ENCODE peak calls at places on chromosomes 3 and 15, in five cellular contexts. One of them, this sample, is unnamed.

GRCh38 chr3:129291487-129291886 is 12.8 kb downstream of the HMCES start:
- DNase-seq in stimulated activated CD8-positive, alpha-beta memory T cell treated with anti-CD3 and anti-CD28 coated beads, Interleukin-4, amount 100 ng/mL, for 4 hours: no peak
- DNase-seq in germinal center: no peak
- DNase-seq in stimulated activated CD4-positive, alpha-beta T cell treated with anti-CD3 and anti-CD28 coated beads, Interleukin-4, amount 100 ng/mL, for 24 hours: no peak
- DNase-seq in retina: no peak
- DNase-seq in this sample: no peak

GRCh38 chr3:100335137-100335833 is 728 bp downstream of the NIT2 start:
- DNase-seq in stimulated activated CD8-positive, alpha-beta memory T cell treated with anti-CD3 and anti-CD28 coated beads, Interleukin-4, amount 100 ng/mL, for 4 hours: no peak
- DNase-seq in germinal center: peak; percentile 21
- DNase-seq in stimulated activated CD4-positive, alpha-beta T cell treated with anti-CD3 and anti-CD28 coated beads, Interleukin-4, amount 100 ng/mL, for 24 hours: peak; percentile 47
- DNase-seq in retina: peak; percentile 49
- DNase-seq in this sample: no peak

GRCh38 chr3:39065197-39065596 is 13.4 kb downstream of the WDR48 start:
- DNase-seq in stimulated activated CD8-positive, alpha-beta memory T cell treated with anti-CD3 and anti-CD28 coated beads, Interleukin-4, amount 100 ng/mL, for 4 hours: no peak
- DNase-seq in germinal center: peak; percentile 73
- DNase-seq in stimulated activated CD4-positive, alpha-beta T cell treated with anti-CD3 and anti-CD28 coated beads, Interleukin-4, amount 100 ng/mL, for 24 hours: peak; percentile 10
- DNase-seq in retina: no peak
- DNase-seq in this sample: no peak

GRCh38 chr15:68599560-68600071 is 20.8 kb downstream of the CORO2B start:
- DNase-seq in stimulated activated CD8-positive, alpha-beta memory T cell treated with anti-CD3 and anti-CD28 coated beads, Interleukin-4, amount 100 ng/mL, for 4 hours: no peak
- DNase-seq in germinal center: no peak
- DNase-seq in stimulated activated CD4-positive, alpha-beta T cell treated with anti-CD3 and anti-CD28 coated beads, Interleukin-4, amount 100 ng/mL, for 24 hours: no peak
- DNase-seq in retina: peak; percentile 91
- DNase-seq in this sample: peak; percentile 91

GRCh38 chr15:89400121-89400996 is 65.7 kb upstream of the POLG start:
- DNase-seq in stimulated activated CD8-positive, alpha-beta memory T cell treated with anti-CD3 and anti-CD28 coated beads, Interleukin-4, amount 100 ng/mL, for 4 hours: no peak
- DNase-seq in germinal center: no peak
- DNase-seq in stimulated activated CD4-positive, alpha-beta T cell treated with anti-CD3 and anti-CD28 coated beads, Interleukin-4, amount 100 ng/mL, for 24 hours: no peak
- DNase-seq in retina: no peak
- DNase-seq in this sample: no peak

GRCh38 chr3:188792788-188793187 is 379.0 kb upstream of the TPRG1 start:
- DNase-seq in stimulated activated CD8-positive, alpha-beta memory T cell treated with anti-CD3 and anti-CD28 coated beads, Interleukin-4, amount 100 ng/mL, for 4 hours: no peak
- DNase-seq in germinal center: no peak
- DNase-seq in stimulated activated CD4-positive, alpha-beta T cell treated with anti-CD3 and anti-CD28 coated beads, Interleukin-4, amount 100 ng/mL, for 24 hours: no peak
- DNase-seq in retina: peak; percentile 29
- DNase-seq in this sample: no peak

GRCh38 chr3:194148383-194148782 is 12.4 kb downstream of the HES1 start:
- DNase-seq in stimulated activated CD8-positive, alpha-beta memory T cell treated with anti-CD3 and anti-CD28 coated beads, Interleukin-4, amount 100 ng/mL, for 4 hours: no peak
- DNase-seq in germinal center: no peak
- DNase-seq in stimulated activated CD4-positive, alpha-beta T cell treated with anti-CD3 and anti-CD28 coated beads, Interleukin-4, amount 100 ng/mL, for 24 hours: no peak
- DNase-seq in retina: no peak
- DNase-seq in this sample: no peak

GRCh38 chr15:76155742-76156141 is 96.0 kb downstream of the TMEM266 start:
- DNase-seq in stimulated activated CD8-positive, alpha-beta memory T cell treated with anti-CD3 and anti-CD28 coated beads, Interleukin-4, amount 100 ng/mL, for 4 hours: no peak
- DNase-seq in germinal center: no peak
- DNase-seq in stimulated activated CD4-positive, alpha-beta T cell treated with anti-CD3 and anti-CD28 coated beads, Interleukin-4, amount 100 ng/mL, for 24 hours: no peak
- DNase-seq in retina: no peak
- DNase-seq in this sample: no peak

GRCh38 chr15:97461212-97461611 is 499.3 kb upstream of the ARRDC4 start:
- DNase-seq in stimulated activated CD8-positive, alpha-beta memory T cell treated with anti-CD3 and anti-CD28 coated beads, Interleukin-4, amount 100 ng/mL, for 4 hours: no peak
- DNase-seq in germinal center: no peak
- DNase-seq in stimulated activated CD4-positive, alpha-beta T cell treated with anti-CD3 and anti-CD28 coated beads, Interleukin-4, amount 100 ng/mL, for 24 hours: no peak
- DNase-seq in retina: no peak
- DNase-seq in this sample: no peak

GRCh38 chr3:108103040-108103751 is 12.4 kb upstream of the CD47 start:
- DNase-seq in stimulated activated CD8-positive, alpha-beta memory T cell treated with anti-CD3 and anti-CD28 coated beads, Interleukin-4, amount 100 ng/mL, for 4 hours: no peak
- DNase-seq in germinal center: no peak
- DNase-seq in stimulated activated CD4-positive, alpha-beta T cell treated with anti-CD3 and anti-CD28 coated beads, Interleukin-4, amount 100 ng/mL, for 24 hours: no peak
- DNase-seq in retina: no peak
- DNase-seq in this sample: no peak

GRCh38 chr3:176867681-176868663 is 329.3 kb downstream of the TBL1XR1 start:
- DNase-seq in stimulated activated CD8-positive, alpha-beta memory T cell treated with anti-CD3 and anti-CD28 coated beads, Interleukin-4, amount 100 ng/mL, for 4 hours: no peak
- DNase-seq in germinal center: no peak
- DNase-seq in stimulated activated CD4-positive, alpha-beta T cell treated with anti-CD3 and anti-CD28 coated beads, Interleukin-4, amount 100 ng/mL, for 24 hours: no peak
- DNase-seq in retina: no peak
- DNase-seq in this sample: peak; percentile 63

GRCh38 chr15:29438714-29439076 is 169.1 kb upstream of the NSMCE3 start:
- DNase-seq in stimulated activated CD8-positive, alpha-beta memory T cell treated with anti-CD3 and anti-CD28 coated beads, Interleukin-4, amount 100 ng/mL, for 4 hours: no peak
- DNase-seq in germinal center: no peak
- DNase-seq in stimulated activated CD4-positive, alpha-beta T cell treated with anti-CD3 and anti-CD28 coated beads, Interleukin-4, amount 100 ng/mL, for 24 hours: no peak
- DNase-seq in retina: no peak
- DNase-seq in this sample: no peak

GRCh38 chr3:72194464-72194857 is 409.5 kb upstream of the PROK2 start:
- DNase-seq in stimulated activated CD8-positive, alpha-beta memory T cell treated with anti-CD3 and anti-CD28 coated beads, Interleukin-4, amount 100 ng/mL, for 4 hours: no peak
- DNase-seq in germinal center: no peak
- DNase-seq in stimulated activated CD4-positive, alpha-beta T cell treated with anti-CD3 and anti-CD28 coated beads, Interleukin-4, amount 100 ng/mL, for 24 hours: no peak
- DNase-seq in retina: no peak
- DNase-seq in this sample: no peak

GRCh38 chr3:9779721-9780450 is 10.1 kb upstream of the CAMK1 start:
- DNase-seq in stimulated activated CD8-positive, alpha-beta memory T cell treated with anti-CD3 and anti-CD28 coated beads, Interleukin-4, amount 100 ng/mL, for 4 hours: no peak
- DNase-seq in germinal center: peak; percentile 78
- DNase-seq in stimulated activated CD4-positive, alpha-beta T cell treated with anti-CD3 and anti-CD28 coated beads, Interleukin-4, amount 100 ng/mL, for 24 hours: peak; percentile 43
- DNase-seq in retina: no peak
- DNase-seq in this sample: no peak

GRCh38 chr3:181729071-181729915 is 17.6 kb downstream of the SOX2 start:
- DNase-seq in stimulated activated CD8-positive, alpha-beta memory T cell treated with anti-CD3 and anti-CD28 coated beads, Interleukin-4, amount 100 ng/mL, for 4 hours: no peak
- DNase-seq in germinal center: no peak
- DNase-seq in stimulated activated CD4-positive, alpha-beta T cell treated with anti-CD3 and anti-CD28 coated beads, Interleukin-4, amount 100 ng/mL, for 24 hours: no peak
- DNase-seq in retina: peak; percentile 72
- DNase-seq in this sample: no peak

GRCh38 chr15:68224108-68224507 is 5.4 kb downstream of the CLN6 start:
- DNase-seq in stimulated activated CD8-positive, alpha-beta memory T cell treated with anti-CD3 and anti-CD28 coated beads, Interleukin-4, amount 100 ng/mL, for 4 hours: no peak
- DNase-seq in germinal center: no peak
- DNase-seq in stimulated activated CD4-positive, alpha-beta T cell treated with anti-CD3 and anti-CD28 coated beads, Interleukin-4, amount 100 ng/mL, for 24 hours: no peak
- DNase-seq in retina: no peak
- DNase-seq in this sample: no peak

GRCh38 chr15:89490550-89491315 is 5.7 kb downstream of the RHCG start:
- DNase-seq in stimulated activated CD8-positive, alpha-beta memory T cell treated with anti-CD3 and anti-CD28 coated beads, Interleukin-4, amount 100 ng/mL, for 4 hours: no peak
- DNase-seq in germinal center: no peak
- DNase-seq in stimulated activated CD4-positive, alpha-beta T cell treated with anti-CD3 and anti-CD28 coated beads, Interleukin-4, amount 100 ng/mL, for 24 hours: no peak
- DNase-seq in retina: no peak
- DNase-seq in this sample: no peak

GRCh38 chr3:14561051-14561634 is 21.0 kb upstream of the GRIP2 start:
- DNase-seq in stimulated activated CD8-positive, alpha-beta memory T cell treated with anti-CD3 and anti-CD28 coated beads, Interleukin-4, amount 100 ng/mL, for 4 hours: no peak
- DNase-seq in germinal center: no peak
- DNase-seq in stimulated activated CD4-positive, alpha-beta T cell treated with anti-CD3 and anti-CD28 coated beads, Interleukin-4, amount 100 ng/mL, for 24 hours: no peak
- DNase-seq in retina: no peak
- DNase-seq in this sample: no peak

GRCh38 chr3:155748611-155749365 is 3.9 kb upstream of the PLCH1 start:
- DNase-seq in stimulated activated CD8-positive, alpha-beta memory T cell treated with anti-CD3 and anti-CD28 coated beads, Interleukin-4, amount 100 ng/mL, for 4 hours: no peak
- DNase-seq in germinal center: no peak
- DNase-seq in stimulated activated CD4-positive, alpha-beta T cell treated with anti-CD3 and anti-CD28 coated beads, Interleukin-4, amount 100 ng/mL, for 24 hours: no peak
- DNase-seq in retina: no peak
- DNase-seq in this sample: no peak